ENCODE peak calls at places on chromosome 20, in eight cellular contexts. K is testis, D is ovary, M is sigmoid colon, O is uterus, L is stomach, C is K562, R is A549. U is an unnamed sample. For H3K4me1, the result is how much of the 10 kb centered on the place peaks cover.

GRCh38 chr20:62219992-62220665 is at the start of gene HRH3:
- DNase-seq in L (peak), M (no peak), O (peak), R (no peak), K (peak), D (peak), C (peak), U (no peak)

GRCh38 chr20:31587545-31588389 is 17.3 kb upstream of the ID1 start:
- DNase-seq in C (no peak), L (peak), K (no peak), M (no peak), R (no peak), D (peak), O (no peak), U (no peak)

GRCh38 chr20:38466171-38466570 is 6.5 kb upstream of the RALGAPB start:
- DNase-seq in C (no peak), M (no peak), D (no peak), O (no peak), R (no peak), K (no peak), L (no peak), U (no peak)

GRCh38 chr20:63682384-63683139 is 13.9 kb upstream of the TNFRSF6B start:
- DNase-seq in C (no peak), R (peak), K (no peak), D (peak), O (peak), M (peak), L (peak), U (no peak)

GRCh38 chr20:44651507-44652373 is at the start of gene ADA:
- DNase-seq in C (peak), M (peak), D (peak), R (peak), L (peak), O (peak), K (peak), U (no peak)

GRCh38 chr20:53984354-53984753 is 86.0 kb downstream of the BCAS1 start:
- DNase-seq in M (peak), C (no peak), K (no peak), L (no peak), O (peak), D (no peak), R (no peak), U (no peak)

GRCh38 chr20:42979720-42980119 is 210.0 kb downstream of the PTPRT start:
- DNase-seq in L (no peak), O (no peak), C (no peak), M (no peak), R (no peak), K (no peak), D (no peak), U (no peak)

GRCh38 chr20:40849456-40849855 is 160.4 kb upstream of the MAFB start:
- DNase-seq in D (no peak), O (no peak), R (no peak), L (no peak), C (no peak), M (no peak), K (no peak), U (no peak)

GRCh38 chr20:63835031-63835858 is 4.2 kb upstream of the ZBTB46 start:
- DNase-seq in R (peak), L (peak), C (peak), M (peak), O (peak), K (peak), D (peak), U (no peak)

GRCh38 chr20:16488086-16488485 is 85.2 kb downstream of the KIF16B start:
- DNase-seq in R (no peak), K (no peak), O (no peak), D (no peak), M (no peak), C (no peak), L (no peak), U (no peak)

GRCh38 chr20:2236266-2236665 is 59.5 kb upstream of the TGM3 start:
- DNase-seq in M (no peak), L (no peak), K (no peak), D (no peak), O (no peak), R (no peak), C (no peak), U (no peak)

GRCh38 chr20:43389839-43390626 is 67.7 kb upstream of the SRSF6 start:
- DNase-seq in L (no peak), C (peak), D (no peak), M (no peak), R (no peak), O (no peak), K (peak), U (no peak)

GRCh38 chr20:63536241-63536977 is 767 bp downstream of the PTK6 start:
- DNase-seq in R (peak), D (no peak), M (no peak), C (no peak), K (no peak), O (no peak), L (peak), U (no peak)

GRCh38 chr20:38150595-38151170 is 14.4 kb downstream of the TGM2 start:
- DNase-seq in O (no peak), L (no peak), K (no peak), C (no peak), R (no peak), D (no peak), M (no peak), U (no peak)

GRCh38 chr20:21100590-21101452 is 5.3 kb downstream of the LINC00237 start:
- DNase-seq in D (no peak), R (no peak), L (no peak), K (no peak), C (no peak), O (no peak), M (no peak), U (no peak)

GRCh38 chr20:44336086-44336485 is 757 bp upstream of the R3HDML start:
- DNase-seq in O (no peak), D (no peak), L (no peak), K (no peak), M (no peak), R (no peak), C (no peak), U (no peak)

GRCh38 chr20:11195169-11195568 is 521.4 kb upstream of the JAG1 start:
- DNase-seq in C (no peak), L (no peak), O (no peak), K (no peak), M (no peak), R (no peak), D (no peak), U (no peak)

GRCh38 chr20:55094353-55094861 is 619.0 kb downstream of the DOK5 start:
- DNase-seq in D (no peak), L (no peak), K (no peak), M (no peak), R (no peak), C (peak), O (no peak), U (no peak)

GRCh38 chr20:19644085-19644484 is 114.0 kb upstream of the RIN2 start:
- DNase-seq in R (no peak), L (no peak), C (no peak), D (no peak), M (no peak), O (no peak), K (no peak), U (no peak)

GRCh38 chr20:23129256-23129655 is 43.1 kb upstream of the CD93 start:
- DNase-seq in L (no peak), R (no peak), K (no peak), C (no peak), D (no peak), M (no peak), O (no peak), U (no peak)

GRCh38 chr20:16246870-16247269 is 326.4 kb downstream of the KIF16B start:
- DNase-seq in R (no peak), K (peak), D (no peak), O (no peak), C (peak), L (no peak), M (no peak), U (no peak)

GRCh38 chr20:63102720-63103375 is 96.1 kb upstream of the BHLHE23 start:
- DNase-seq in L (peak), D (no peak), O (peak), M (peak), K (peak), C (no peak), R (peak), U (no peak)

GRCh38 chr20:39097889-39098288 is 135.7 kb downstream of the DHX35 start:
- DNase-seq in L (no peak), D (no peak), K (no peak), R (no peak), M (no peak), C (no peak), O (no peak), U (no peak)

GRCh38 chr20:18103497-18103896 is 34.2 kb upstream of the KAT14 start:
- DNase-seq in C (no peak), R (no peak), O (no peak), M (no peak), K (no peak), D (no peak), L (peak), U (no peak)

GRCh38 chr20:59123011-59123676 is 40.5 kb upstream of the ZNF831 start:
- DNase-seq in O (no peak), L (no peak), K (no peak), M (no peak), R (no peak), D (no peak), C (no peak), U (no peak)

GRCh38 chr20:23146111-23146640 is 60.1 kb upstream of the CD93 start:
- DNase-seq in O (no peak), K (no peak), M (peak), C (no peak), R (no peak), D (no peak), L (no peak), U (no peak)

GRCh38 chr20:61974357-61974665 is 91.4 kb downstream of the TAF4 start:
- DNase-seq in R (no peak), D (no peak), C (no peak), O (no peak), K (no peak), L (no peak), M (peak), U (no peak)

GRCh38 chr20:5770240-5770986 is 20.2 kb downstream of the SHLD1 start:
- DNase-seq in L (no peak), D (no peak), M (no peak), C (no peak), O (no peak), K (no peak), R (no peak), U (no peak)

GRCh38 chr20:35303382-35303734 is 11.1 kb upstream of the FAM83C start:
- DNase-seq in R (no peak), D (no peak), L (no peak), O (no peak), K (no peak), C (no peak), M (no peak), U (no peak)

GRCh38 chr20:1964659-1965405 is 29.0 kb downstream of the PDYN start:
- DNase-seq in K (no peak), L (no peak), C (no peak), M (peak), D (no peak), O (no peak), R (no peak), U (no peak)

GRCh38 chr20:35021063-35021462 is 65.4 kb downstream of the MYH7B start:
- DNase-seq in L (no peak), O (no peak), M (no peak), K (no peak), C (no peak), D (no peak), R (no peak), U (no peak)

GRCh38 chr20:61980647-61981583 is 84.8 kb downstream of the TAF4 start:
- DNase-seq in K (peak), O (no peak), L (peak), C (peak), R (peak), M (no peak), D (peak), U (no peak)

GRCh38 chr20:36065427-36065998 is 89.0 kb upstream of the EPB41L1 start:
- DNase-seq in K (no peak), O (no peak), D (no peak), R (no peak), M (no peak), C (no peak), L (no peak), U (no peak)

GRCh38 chr20:4171538-4172116 is 156.3 kb upstream of the RNF24 start:
- DNase-seq in M (no peak), L (no peak), C (no peak), R (peak), D (no peak), K (no peak), O (no peak), U (no peak)
- TF ChIP-seq POLR2A in M (no peak), L (no peak), C (no peak), R (no peak), D (no peak), K (no peak), O (no peak), U (no peak)

GRCh38 chr20:25088267-25088666 is 6.3 kb upstream of the VSX1 start:
- DNase-seq in R (no peak), L (no peak), O (no peak), K (no peak), D (no peak), M (no peak), C (no peak), U (peak)
- H3K4me1 ChIP-seq in R (under half), L (under half), O (under half), K (under half), D (under half), M (under half), C (under half), U (under half)

GRCh38 chr20:14198416-14198815 is 139.0 kb downstream of the FLRT3 start:
- DNase-seq in M (no peak), C (no peak), O (no peak), K (no peak), R (no peak), D (no peak), L (no peak), U (no peak)
- TF ChIP-seq CTCF in M (no peak), C (no peak), O (no peak), K (no peak), R (no peak), D (no peak), L (no peak), U (no peak)

DNA sequence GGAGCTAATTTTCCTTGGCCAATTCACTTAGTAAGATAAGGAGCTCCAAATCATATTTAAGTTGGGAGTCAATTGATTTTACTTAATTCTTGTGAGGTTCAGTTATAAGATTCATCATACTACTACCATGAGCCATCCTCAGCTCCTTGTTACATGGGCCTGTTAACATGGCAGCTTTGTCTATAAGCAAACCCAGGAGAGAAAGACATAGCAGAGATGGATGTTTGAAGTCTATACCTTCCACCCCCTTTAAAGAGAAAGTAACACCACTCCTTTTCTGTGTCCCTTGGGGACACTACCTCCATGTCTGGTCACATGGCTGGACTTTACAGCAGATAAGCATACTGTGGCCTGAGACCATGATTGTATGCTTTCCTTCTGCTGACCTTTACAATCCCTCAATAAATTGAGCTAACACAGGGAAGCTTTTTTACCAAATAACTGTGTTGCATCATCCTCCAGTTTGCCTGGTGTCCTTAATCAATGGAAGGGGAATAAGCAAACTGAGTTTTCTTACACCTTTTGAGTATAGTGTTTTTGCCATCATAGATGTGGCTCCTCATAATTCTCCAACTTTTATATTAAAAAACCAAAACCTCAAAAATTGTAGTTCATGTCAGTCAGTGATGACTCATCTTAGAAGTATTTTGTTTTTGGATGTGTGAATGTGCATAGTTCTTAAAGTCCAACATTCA is 9.8 kb upstream of the ZNFX1 start:
- DNase-seq in K (no peak), C (peak), D (no peak), R (no peak), O (no peak), L (no peak), M (no peak), U (no peak)
- TF ChIP-seq POLR2A in K (no peak), C (peak), D (no peak), R (no peak), O (no peak), L (no peak), M (no peak), U (no peak)

DNA sequence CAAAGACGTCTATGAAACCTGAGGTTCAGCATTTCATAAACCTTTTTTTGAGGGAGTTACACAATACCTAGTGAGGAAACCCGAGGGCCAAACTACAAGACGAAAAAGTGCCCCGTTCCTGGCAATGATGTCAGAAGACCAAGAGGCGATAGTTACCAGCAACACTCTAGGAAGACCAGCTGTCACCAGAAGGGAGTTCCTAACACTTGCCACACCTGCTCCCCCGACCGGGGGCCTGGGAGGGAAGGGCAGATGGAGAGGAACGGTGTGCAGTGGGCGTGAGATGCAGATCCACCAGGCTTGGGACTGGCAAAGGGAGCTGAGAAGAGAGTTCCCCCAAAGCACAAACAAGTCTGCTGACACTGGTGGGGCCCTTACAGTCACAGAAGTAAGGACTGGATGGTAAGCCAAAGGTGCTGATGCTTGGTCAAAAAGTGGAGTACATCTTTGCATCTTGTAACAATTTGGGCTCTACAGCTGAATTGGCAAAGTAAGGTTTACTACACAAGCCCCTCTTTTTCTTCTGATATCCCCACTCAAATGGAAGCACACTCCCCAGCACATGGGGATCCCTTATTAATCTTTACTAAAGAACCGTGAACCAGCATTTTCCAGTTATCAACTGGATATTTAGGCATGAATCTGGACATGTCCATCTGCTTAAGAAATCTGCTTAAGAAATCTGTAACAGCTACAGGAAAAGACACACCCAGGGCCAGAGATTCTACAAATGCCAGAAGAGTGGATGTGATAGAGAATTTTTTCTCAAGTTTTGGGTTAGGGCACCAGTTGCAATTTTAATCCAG is 38.5 kb downstream of the PANK2 start:
- DNase-seq in R (no peak), K (no peak), M (no peak), D (no peak), C (no peak), L (no peak), O (no peak), U (no peak)
- H3K4me1 ChIP-seq in R (under half), K (under half), M (under half), D (under half), C (under half), L (half or more), O (under half), U (under half)

DNA sequence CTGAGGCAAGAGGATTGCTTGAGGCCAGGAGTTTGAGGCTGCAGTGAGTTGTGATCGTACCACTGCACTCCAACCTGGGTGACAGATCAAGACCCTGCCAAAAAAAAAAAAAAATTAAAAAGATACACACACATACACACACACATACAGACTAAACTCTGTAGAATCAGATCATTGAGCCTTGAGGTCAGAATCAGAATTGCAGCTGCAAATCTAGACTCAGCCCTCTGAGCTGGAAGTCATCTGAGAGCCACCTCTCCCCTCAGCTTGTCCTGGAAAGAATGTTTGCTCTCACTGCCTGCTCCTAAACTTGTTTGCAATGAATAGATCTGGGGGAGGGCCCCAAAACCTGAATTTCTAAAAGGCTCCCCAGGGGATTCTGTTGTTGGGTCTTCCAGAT is 41.4 kb upstream of the ANGPT4 start:
- DNase-seq in O (no peak), R (peak), L (no peak), C (no peak), D (no peak), M (no peak), K (no peak), U (no peak)
- TF ChIP-seq CTCF in O (no peak), R (no peak), L (no peak), C (no peak), D (no peak), M (no peak), K (no peak), U (no peak)

U was measured in vagina.